ENCODE peak calls at places on chromosomes 11 and 22, in five cellular contexts. A is sigmoid colon, I is stomach, W is breast epithelium, S is esophagus muscularis mucosa. Y is an unnamed sample.
A peak's percentile ranks its signal among the peaks of the same experiment; 100 is the strongest.

GRCh38 chr22:32862936-32863661 is 61.6 kb downstream of the TIMP3 start:
- DNase-seq in A (no peak), I (no peak), W (no peak), S (no peak), Y (no peak)

GRCh38 chr11:108474664-108475485 is 7.5 kb upstream of the C11orf65 start:
- DNase-seq in A (no peak), I (no peak), W (no peak), S (no peak), Y (no peak)

GRCh38 chr11:4191031-4191571 is 96.5 kb downstream of the RRM1 start:
- DNase-seq in A (peak; percentile 76), I (peak; percentile 74), W (no peak), S (no peak), Y (no peak)

GRCh38 chr11:7098235-7098832 is 9.5 kb downstream of the RBMXL2 start:
- DNase-seq in A (no peak), I (no peak), W (no peak), S (no peak), Y (no peak)

GRCh38 chr11:113193894-113194293 is 120.5 kb upstream of the TTC12 start:
- DNase-seq in A (no peak), I (peak; percentile 50), W (no peak), S (no peak), Y (no peak)

GRCh38 chr22:36191106-36191836 is 10.3 kb downstream of the APOL4 start:
- DNase-seq in A (peak; percentile 93), I (no peak), W (no peak), S (no peak), Y (no peak)

GRCh38 chr11:102546923-102547471 is 16.4 kb upstream of the MMP7 start:
- DNase-seq in A (no peak), I (no peak), W (no peak), S (no peak), Y (no peak)

GRCh38 chr22:43526951-43527350 is 115.1 kb downstream of the MPPED1 start:
- DNase-seq in A (peak; percentile 58), I (no peak), W (no peak), S (no peak), Y (no peak)

GRCh38 chr11:102251423-102251822 is 65.9 kb upstream of the BIRC3 start:
- DNase-seq in A (no peak), I (no peak), W (no peak), S (no peak), Y (no peak)

GRCh38 chr11:2153581-2154194 is 7.3 kb downstream of the INS start:
- DNase-seq in A (no peak), I (no peak), W (no peak), S (no peak), Y (no peak)

GRCh38 chr22:32868928-32869327 is 67.4 kb downstream of the TIMP3 start:
- DNase-seq in A (no peak), I (no peak), W (no peak), S (no peak), Y (no peak)

GRCh38 chr11:27812341-27812740 is 112.1 kb upstream of the BDNF start:
- DNase-seq in A (no peak), I (no peak), W (no peak), S (no peak), Y (no peak)

GRCh38 chr11:83661491-83662350 is 375.6 kb upstream of the CCDC90B start:
- DNase-seq in A (no peak), I (no peak), W (no peak), S (no peak), Y (no peak)

GRCh38 chr11:110345756-110346155 is 49.3 kb upstream of the RDX start:
- DNase-seq in A (no peak), I (no peak), W (no peak), S (no peak), Y (no peak)

GRCh38 chr11:117371453-117371852 is 43.8 kb downstream of the CEP164 start:
- DNase-seq in A (no peak), I (no peak), W (no peak), S (no peak), Y (no peak)

GRCh38 chr11:96361778-96362177 is 18.8 kb upstream of the MAML2 start:
- DNase-seq in A (no peak), I (no peak), W (no peak), S (no peak), Y (no peak)

GRCh38 chr22:37701121-37701786 is 4.4 kb downstream of the TRIOBP start:
- DNase-seq in A (no peak), I (peak; percentile 55), W (no peak), S (no peak), Y (no peak)

GRCh38 chr11:10930224-10930960 is 72.5 kb upstream of the ZBED5 start:
- DNase-seq in A (no peak), I (no peak), W (no peak), S (peak; percentile 87), Y (no peak)

GRCh38 chr11:10933455-10934292 is 75.8 kb upstream of the ZBED5 start:
- DNase-seq in A (peak; percentile 97), I (peak; percentile 90), W (peak; percentile 93), S (peak; percentile 97), Y (peak; percentile 94)

GRCh38 chr11:10932976-10933375 is 75.1 kb upstream of the ZBED5 start:
- DNase-seq in A (no peak), I (no peak), W (no peak), S (peak; percentile 70), Y (no peak)

GRCh38 chr11:10930961-10931760 is 73.3 kb upstream of the ZBED5 start:
- DNase-seq in A (peak; percentile 93), I (peak; percentile 53), W (peak; percentile 57), S (peak; percentile 94), Y (peak; percentile 83)

DNA sequence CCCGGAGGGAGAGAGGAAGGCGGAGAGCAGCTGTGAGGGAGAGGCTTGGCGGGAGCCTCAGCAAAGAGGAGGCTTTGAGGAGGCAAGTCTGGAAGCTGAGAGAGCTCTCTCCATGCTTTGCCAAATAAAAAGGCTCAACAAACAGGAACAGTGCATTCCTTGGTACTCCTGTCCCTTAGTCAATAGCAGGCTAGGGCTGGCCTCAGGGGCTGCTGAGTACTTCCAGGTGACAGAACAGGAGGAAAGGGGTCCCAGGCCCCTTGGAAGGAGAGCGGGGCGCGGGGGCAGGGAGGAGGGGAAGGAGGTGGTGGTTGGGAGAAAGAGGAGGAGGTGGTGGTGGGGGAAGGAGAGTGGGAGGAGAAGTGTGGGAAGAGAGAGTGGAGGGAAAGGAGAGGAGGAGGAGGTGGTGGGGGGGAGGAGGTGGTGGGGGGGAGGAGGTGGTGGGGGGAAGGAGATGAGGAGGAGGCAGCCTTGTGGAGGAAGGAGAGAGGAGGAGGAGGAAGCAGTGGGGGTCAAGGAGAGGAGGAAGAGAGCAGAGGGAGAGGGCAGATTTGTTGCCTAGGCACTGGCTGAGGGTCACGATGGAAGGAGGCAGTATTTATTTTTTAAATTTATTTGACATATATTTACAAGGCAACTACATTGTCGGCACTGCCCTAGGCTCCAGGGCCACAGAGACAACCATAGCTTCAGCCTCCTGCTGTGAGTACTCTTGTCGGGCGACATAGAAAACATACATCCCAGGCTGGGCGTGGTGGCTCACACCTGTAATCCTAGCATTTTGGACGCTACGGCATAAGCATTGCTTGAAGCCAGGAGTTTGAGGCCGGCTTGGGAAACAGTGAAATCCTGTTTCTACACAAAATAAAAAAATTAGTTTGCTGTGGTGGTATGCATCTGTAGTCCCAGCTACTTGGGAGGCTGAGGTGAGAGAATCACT is 74.2 kb upstream of the ZBED5 start:
- DNase-seq in A (no peak), I (no peak), W (peak; percentile 57), S (peak; percentile 8), Y (no peak)
- TF ChIP-seq POLR2AphosphoS5 in A (no peak), I (no peak), W (no peak), S (no peak), Y (no peak)

DNA sequence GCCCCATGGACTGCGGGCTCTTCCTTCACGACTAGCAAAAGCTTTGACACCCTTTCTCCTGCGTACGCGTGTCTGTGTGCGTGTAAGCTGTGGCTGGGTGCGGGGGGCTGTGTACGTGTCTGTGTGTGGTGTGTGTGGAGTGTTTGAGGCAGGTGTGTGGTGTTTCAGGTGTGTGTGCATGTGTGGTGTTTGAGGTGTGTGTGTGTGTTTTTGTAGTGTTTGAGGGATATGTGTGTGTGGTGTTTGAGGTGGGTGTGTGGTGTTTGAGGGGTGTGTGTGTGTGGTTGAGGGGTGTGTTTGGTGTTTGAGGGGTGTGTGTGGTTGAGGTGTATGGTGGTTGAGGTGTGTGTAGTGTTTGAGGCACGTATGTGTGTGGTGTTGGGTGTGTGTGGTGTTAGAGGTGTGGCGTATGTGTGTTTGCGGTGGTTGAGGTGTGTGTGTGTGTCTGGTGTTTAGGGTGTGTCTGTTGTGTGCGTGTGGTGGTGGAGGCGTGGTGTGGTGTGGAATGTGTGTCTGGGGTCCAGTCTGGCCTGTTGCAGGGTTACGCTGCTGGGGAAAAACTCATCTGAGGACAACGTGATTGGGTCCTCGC is 687 bp upstream of the ARSA start:
- DNase-seq in A (peak; percentile 63), I (peak; percentile 21), W (no peak), S (no peak), Y (peak; percentile 77)
- H3K27ac ChIP-seq in A (peak overlapping the region; percentile 84), I (peak overlapping the region; percentile 86), W (peak overlapping the region; percentile 78), S (peak overlapping the region; percentile 78), Y (peak overlapping the region; percentile 68)

DNA sequence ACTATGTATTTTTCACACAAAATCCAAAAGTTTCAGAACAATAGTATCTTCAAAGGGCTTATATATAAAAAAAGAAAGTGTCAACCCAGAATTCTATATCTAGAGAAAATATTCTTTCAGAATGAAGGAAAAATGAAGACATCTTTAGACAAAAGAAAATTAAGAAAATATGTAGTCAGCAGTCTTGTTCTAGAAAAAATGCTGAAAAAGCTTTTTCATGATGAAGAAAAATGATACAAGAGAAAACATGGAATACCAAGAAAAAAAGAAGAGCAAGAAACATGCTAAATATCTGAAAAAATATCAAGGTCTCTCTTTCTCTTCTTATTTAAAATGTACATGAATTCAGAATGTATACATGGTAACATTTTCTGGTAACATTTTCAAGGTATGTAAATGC is 816.8 kb upstream of the FAT3 start:
- DNase-seq in A (no peak), I (no peak), W (no peak), S (no peak), Y (no peak)
- H3K4me3 ChIP-seq in A (no peak overlapping the region), I (no peak overlapping the region), W (no peak overlapping the region), S (no peak overlapping the region), Y (no peak overlapping the region)

DNA sequence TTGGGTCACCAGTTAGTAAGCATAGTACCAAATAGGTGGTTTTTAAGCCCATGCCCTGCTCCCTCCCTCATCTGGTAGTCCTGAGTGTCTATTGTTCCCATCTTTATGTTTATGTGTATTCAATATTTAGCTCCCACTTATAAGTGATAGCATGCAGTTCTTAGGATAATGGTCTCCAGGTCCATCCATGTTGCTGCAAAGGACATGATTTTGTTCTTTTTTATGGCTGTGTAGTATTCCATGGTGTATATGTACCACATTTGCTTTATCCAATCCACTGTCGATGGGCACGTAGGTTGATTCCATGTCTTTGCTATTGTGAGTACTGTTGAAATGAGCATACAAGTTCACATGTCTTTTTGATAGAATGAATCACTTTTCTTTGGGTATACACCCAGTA is 18.2 kb upstream of the SYTL2 start:
- DNase-seq in A (no peak), I (no peak), W (no peak), S (no peak), Y (no peak)
- TF ChIP-seq POLR2AphosphoS5 in A (no peak), I (no peak), W (no peak), S (no peak), Y (no peak)

Y was measured in suprapubic skin.